ENCODE peak calls at places on chromosomes 11 and 22, in five cellular contexts. J is lower leg skin, C is pancreas, V is nephron progenitor cell, B is HCT116. K is an unnamed sample.

GRCh38 chr11:67351275-67352005 is 1.9 kb downstream of the POLD4 start:
- DNase-seq in V (peak), C (peak), B (peak), J (peak), K (no peak)

GRCh38 chr11:3073029-3073435 is 15.8 kb upstream of the CARS1 start:
- DNase-seq in V (no peak), B (no peak), C (no peak), J (no peak), K (no peak)

GRCh38 chr22:35900483-35901168 is 128.0 kb downstream of the RBFOX2 start:
- DNase-seq in C (no peak), B (peak), V (no peak), J (no peak), K (no peak)

GRCh38 chr11:17793642-17794170 is 59.1 kb downstream of the KCNC1 start:
- DNase-seq in B (no peak), C (no peak), J (no peak), V (no peak), K (no peak)

GRCh38 chr11:19160839-19161238 is 40.9 kb downstream of the CSRP3 start:
- DNase-seq in B (no peak), C (no peak), V (no peak), J (no peak), K (no peak)

GRCh38 chr11:64358907-64359711 is at the start of gene RPS6KA4:
- DNase-seq in V (peak), B (no peak), J (no peak), C (peak), K (no peak)

GRCh38 chr11:2436521-2437031 is 7.7 kb downstream of the TRPM5 start:
- DNase-seq in V (peak), B (no peak), J (no peak), C (no peak), K (peak)

GRCh38 chr11:77214557-77214956 is 86.5 kb downstream of the MYO7A start:
- DNase-seq in J (no peak), B (no peak), V (no peak), C (no peak), K (no peak)

GRCh38 chr11:8097926-8098325 is 16.9 kb downstream of the TUB start:
- DNase-seq in J (peak), C (no peak), B (no peak), V (no peak), K (no peak)

GRCh38 chr11:130069684-130070108 is at the start of gene APLP2:
- DNase-seq in C (peak), J (peak), B (peak), V (peak), K (peak)

GRCh38 chr11:130071211-130071712 is 1.6 kb downstream of the APLP2 start:
- DNase-seq in C (no peak), B (no peak), V (no peak), J (no peak), K (no peak)

GRCh38 chr11:130068986-130069683 is 559 bp upstream of the APLP2 start:
- DNase-seq in J (peak), B (peak), V (no peak), C (no peak), K (no peak)

GRCh38 chr11:130070829-130071205 is 1.1 kb downstream of the APLP2 start:
- DNase-seq in J (no peak), C (peak), V (peak), B (no peak), K (no peak)

DNA sequence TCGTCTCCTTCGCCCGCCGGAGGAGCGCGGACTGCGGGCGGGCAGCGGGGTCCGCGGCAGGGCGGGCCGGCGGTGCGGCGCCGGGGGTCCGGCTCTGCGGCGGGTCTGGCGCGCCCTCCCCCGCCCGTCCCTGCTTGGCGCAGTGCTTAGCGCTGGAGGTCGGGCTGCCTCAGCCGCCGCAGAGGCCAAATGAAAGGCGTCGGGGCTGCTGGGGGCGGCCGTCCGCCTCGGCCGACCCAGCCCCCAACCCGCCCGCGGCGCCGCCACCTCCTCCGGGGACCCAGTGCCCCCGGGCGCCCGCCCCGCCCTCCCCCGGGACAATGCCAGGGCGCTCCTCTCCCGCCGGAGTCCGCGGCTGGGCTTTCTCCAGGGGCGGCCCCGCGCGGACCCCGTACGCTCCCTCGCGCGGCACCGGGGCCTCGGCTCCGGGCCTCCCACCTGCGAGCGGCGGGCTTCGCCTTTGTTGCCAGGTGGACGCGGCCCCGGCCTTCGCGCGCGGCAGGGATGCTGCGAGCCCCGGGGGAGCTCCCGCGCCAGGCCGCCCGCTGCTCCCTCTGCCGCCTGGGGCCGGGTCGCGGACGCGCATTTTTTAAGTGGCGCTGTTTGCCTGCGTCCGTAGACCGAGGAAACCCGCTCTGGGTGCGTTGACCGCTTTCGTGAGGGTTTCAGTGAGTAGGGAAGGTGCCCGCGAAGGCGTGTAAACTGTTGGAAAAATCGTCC is 575 bp downstream of the APLP2 start:
- DNase-seq in C (peak), V (peak), B (no peak), J (no peak), K (no peak)
- TF ChIP-seq CTCF in C (no peak), V (no peak), B (no peak), J (no peak), K (peak)

DNA sequence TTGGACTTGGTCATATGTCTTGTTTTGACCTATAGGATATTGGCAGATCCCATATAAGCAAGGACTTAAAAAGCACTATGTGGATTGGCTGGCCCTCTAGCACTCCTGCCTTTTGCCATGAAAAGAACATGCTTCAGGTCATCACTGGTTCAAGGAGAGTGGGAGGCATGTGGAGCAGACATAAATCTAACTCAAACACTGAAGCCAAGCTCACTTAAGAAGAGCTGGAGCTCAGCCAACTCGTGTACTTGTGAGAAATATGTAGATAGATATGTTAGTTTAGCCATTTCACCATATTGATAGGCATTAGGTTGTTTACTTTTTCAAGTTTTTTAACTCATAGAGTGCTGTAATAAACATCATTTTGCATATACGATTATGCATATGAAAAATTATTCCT is 19.9 kb upstream of the BBOX1 start:
- DNase-seq in B (no peak), V (no peak), J (no peak), C (no peak), K (no peak)
- TF ChIP-seq CTCF in B (no peak), V (no peak), J (no peak), C (no peak), K (no peak)

DNA sequence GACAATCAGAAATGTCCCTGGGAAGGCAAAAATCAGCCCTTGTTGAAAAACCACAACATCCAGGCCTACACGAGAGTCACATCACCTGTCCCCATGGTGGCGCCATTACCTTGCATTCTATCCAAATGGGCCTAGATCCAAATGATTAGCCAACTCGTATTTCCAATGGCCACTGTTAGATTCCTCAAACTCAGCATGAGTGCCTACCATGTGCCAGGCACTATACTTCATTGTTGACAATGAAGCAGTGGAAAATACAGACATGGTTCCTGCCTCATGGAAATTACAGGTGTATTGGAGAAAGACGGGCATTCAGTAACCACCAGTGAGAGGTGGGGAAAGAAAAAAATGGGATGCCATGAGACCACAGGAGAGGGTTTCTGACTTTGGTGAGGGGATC is 29.8 kb upstream of the CREB3L1 start:
- DNase-seq in C (peak), V (peak), B (peak), J (no peak), K (no peak)
- TF ChIP-seq CTCF in C (peak), V (peak), B (peak), J (no peak), K (peak)

GRCh38 chr11:74697722-74698121 is 33.5 kb downstream of the CHRDL2 start:
- DNase-seq in V (no peak), C (no peak), B (no peak), J (no peak), K (no peak)

GRCh38 chr11:74699615-74700396 is 31.4 kb downstream of the CHRDL2 start:
- DNase-seq in B (no peak), C (no peak), J (no peak), V (no peak), K (no peak)

GRCh38 chr11:74703211-74703610 is 28.0 kb downstream of the CHRDL2 start:
- DNase-seq in J (no peak), B (no peak), V (no peak), C (no peak), K (no peak)

GRCh38 chr11:74702383-74703007 is 28.7 kb downstream of the CHRDL2 start:
- DNase-seq in C (peak), B (peak), J (peak), V (peak), K (no peak)

GRCh38 chr11:74701351-74701750 is 29.9 kb downstream of the CHRDL2 start:
- DNase-seq in V (no peak), J (no peak), B (peak), C (no peak), K (no peak)
- TF ChIP-seq CTCF in V (no peak), J (no peak), B (peak), C (no peak), K (peak)

GRCh38 chr22:42177891-42178336 is 47.3 kb upstream of the CYP2D6 start:
- DNase-seq in J (no peak), B (no peak), V (no peak), C (no peak), K (no peak)

GRCh38 chr22:42173183-42173926 is 42.7 kb upstream of the CYP2D6 start:
- DNase-seq in B (no peak), J (no peak), V (no peak), C (no peak), K (no peak)

GRCh38 chr22:42178910-42179495 is 48.4 kb upstream of the CYP2D6 start:
- DNase-seq in J (no peak), C (no peak), V (no peak), B (no peak), K (no peak)

GRCh38 chr22:42174062-42174461 is 43.5 kb upstream of the CYP2D6 start:
- DNase-seq in V (no peak), B (no peak), J (no peak), C (no peak), K (no peak)

DNA sequence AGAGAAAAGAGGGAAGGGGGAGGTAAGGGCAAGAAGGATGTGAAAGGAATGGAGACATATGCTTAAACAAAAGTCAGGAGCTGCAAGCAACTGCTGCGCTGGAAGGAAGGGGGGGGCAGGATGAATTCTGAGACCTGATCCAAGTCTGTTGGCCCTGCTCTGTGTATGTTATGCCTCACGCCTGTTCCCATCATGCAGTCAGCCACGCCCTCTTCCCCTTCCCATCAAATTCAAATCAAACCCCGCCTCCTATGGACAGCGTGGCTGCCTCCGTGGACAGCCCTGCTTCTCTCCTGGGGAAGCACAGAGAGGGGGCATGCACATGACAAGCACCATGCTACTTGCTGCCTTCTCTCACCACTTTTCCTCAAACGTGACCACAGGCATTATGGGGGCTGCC is 45.7 kb upstream of the CYP2D6 start:
- DNase-seq in C (no peak), V (no peak), B (no peak), J (no peak), K (no peak)
- TF ChIP-seq CTCF in C (no peak), V (no peak), B (no peak), J (no peak), K (no peak)

DNA sequence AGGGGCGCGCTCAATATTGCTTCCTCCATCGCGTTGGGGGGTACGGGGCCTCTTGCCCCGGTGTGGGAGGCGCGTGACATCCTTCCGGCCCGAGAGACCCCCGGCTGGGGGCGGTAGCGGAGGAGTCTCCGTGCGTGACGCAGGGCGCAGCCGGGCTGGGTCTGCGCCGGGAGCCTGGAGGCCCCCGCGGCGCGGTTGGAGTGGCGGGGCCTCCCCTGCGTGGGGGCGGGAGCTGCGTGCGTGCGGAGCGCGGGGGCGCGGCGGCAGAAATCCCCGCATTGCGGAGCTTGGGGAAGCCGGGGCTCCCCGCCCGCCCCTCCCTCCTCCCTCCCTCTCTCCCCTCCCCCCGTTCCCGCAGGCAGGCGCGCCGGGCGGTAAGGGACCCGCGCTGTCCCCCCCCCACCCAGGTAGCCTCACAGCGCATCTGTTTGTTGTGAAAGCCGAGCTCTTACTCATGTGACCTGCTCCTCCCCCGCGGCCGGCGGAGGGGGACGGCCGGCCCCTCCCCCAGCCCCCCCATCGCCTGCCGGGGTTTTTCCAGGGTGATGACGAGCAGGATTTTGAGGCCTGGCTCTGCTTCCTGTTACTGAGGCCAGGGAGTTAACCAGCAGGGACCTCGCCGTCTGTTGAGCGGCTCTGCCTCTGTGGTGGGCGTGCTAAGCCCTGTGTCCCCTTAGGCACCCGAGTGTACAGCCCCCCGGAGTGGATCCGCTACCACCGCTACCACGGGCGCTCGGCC is 1.6 kb downstream of the PIM3 start:
- DNase-seq in V (peak), J (peak), B (no peak), C (peak), K (peak)
- TF ChIP-seq CTCF in V (no peak), J (no peak), B (no peak), C (no peak), K (no peak)

GRCh38 chr11:112455791-112456190 is 195.1 kb upstream of the PLET1 start:
- DNase-seq in V (no peak), C (no peak), J (no peak), B (no peak), K (no peak)

GRCh38 chr11:112457532-112457931 is 196.9 kb upstream of the PLET1 start:
- DNase-seq in J (no peak), C (no peak), V (no peak), B (no peak), K (no peak)

GRCh38 chr11:112451250-112451649 is 190.6 kb upstream of the PLET1 start:
- DNase-seq in V (no peak), J (no peak), B (no peak), C (no peak), K (no peak)

GRCh38 chr11:112454841-112455240 is 194.2 kb upstream of the PLET1 start:
- DNase-seq in V (no peak), C (no peak), J (no peak), B (no peak), K (no peak)

DNA sequence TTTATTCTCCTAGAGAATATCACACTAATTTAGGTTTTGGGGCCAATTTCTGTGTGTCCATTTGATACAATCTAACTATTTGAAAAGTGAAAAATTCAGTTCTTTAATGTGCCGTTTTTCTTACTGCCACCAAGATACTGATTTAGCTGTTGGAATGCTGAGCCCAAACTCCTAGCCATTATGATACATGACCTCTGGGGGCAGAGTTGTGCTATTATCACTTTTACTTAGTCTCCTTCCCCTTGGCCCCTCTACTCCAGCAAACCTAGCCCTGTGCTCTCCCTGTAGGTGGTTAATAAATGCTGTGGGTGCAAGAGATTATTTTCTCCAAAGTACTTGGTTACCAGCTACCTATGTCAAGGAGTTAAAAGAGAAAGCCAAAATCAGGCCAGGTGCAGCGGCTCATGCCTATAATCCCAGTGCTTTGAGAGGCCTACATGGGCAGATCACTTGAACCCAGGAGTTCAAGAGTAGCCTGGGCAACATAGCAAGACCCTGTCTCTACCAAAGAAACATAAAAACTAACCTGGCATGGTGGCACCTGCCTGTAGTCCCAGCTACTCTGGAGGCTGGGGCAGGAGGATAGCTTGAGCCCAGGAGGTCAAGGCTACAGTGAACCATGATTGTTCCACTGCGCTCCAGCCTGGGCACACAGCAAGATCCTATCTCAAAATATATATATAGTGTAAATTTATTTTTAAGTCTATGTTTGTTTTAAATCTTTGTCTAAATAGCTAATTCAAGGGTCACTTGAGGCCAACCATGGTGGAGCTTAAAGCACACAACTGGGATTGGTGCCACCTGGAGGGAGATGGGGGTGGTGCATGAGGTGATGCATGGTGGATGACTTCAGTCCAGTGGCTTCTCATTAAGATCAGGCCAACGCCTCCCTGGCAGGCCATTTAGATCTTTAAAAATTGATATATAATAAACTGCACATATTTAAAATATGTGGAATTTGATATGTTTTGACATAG is 193.2 kb upstream of the PLET1 start:
- DNase-seq in J (no peak), C (no peak), V (peak), B (peak), K (no peak)
- TF ChIP-seq CTCF in J (no peak), C (no peak), V (no peak), B (peak), K (peak)

DNA sequence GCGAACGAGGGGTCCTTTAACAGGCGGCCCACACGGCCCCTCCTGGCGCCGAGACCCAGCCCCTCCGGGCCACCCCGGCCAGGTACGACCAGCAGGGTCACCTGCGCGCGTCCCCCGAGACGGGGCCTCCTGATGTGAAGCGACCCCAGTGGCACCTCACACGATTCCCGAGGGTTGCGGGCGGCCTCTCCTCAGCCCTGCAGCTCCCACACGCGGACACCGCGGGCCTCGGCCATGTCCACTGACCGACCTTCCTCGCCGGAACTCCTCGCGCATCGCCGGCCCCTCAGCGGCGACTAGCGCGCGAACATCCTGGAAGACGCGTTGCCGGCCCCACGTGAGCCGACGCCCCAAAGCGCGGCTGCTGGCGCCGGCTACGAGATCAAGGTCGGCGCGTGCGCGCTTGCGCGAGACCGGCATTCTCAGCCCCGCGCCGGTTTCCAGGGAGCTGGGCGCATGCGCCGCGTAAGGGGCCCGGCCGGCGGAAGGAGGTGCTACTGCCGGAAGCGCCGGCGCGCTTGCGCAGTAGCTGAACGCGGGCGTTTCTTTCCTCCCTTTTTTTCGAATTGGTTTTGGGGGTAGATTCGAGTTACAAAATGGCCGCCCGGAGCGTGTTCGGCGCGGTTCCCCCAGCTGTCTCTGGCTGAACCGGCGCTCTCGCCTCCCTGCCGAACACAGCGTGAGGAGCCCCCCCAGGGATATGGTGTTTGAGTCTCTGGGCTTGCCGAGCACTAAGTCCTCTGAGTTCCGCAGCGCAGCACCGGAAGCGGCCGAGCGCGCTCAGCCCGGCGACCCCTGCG is at the start of gene NUP50:
- DNase-seq in B (peak), C (peak), V (peak), J (peak), K (peak)
- TF ChIP-seq CTCF in B (no peak), C (no peak), V (no peak), J (no peak), K (peak)

DNA sequence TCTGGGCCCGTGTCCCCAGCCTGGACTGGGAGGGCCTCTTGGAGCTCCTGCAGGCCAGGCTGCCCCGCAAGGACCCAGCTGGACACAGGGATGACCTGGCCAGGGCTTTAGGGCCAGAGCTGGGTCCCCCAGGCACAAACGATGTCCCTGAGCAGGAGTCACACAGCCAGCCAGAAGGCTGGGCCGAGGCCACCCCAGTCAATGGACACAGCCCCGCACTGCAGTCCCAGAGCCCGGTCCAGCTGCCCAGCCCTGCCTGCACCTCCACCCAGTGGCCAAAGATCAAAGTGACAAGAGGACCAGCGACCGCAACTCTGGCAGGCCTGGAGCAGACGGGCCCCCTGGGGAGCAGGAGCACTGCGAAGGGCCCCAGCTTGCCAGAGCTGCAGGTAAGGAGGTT is 38.2 kb downstream of the TRIOBP start:
- DNase-seq in J (no peak), B (no peak), C (no peak), V (peak), K (no peak)
- TF ChIP-seq CTCF in J (no peak), B (peak), C (no peak), V (peak), K (peak)